ENCODE peak calls at places on chromosomes 4 and X, in five cellular contexts. One of them, this sample, is unnamed. For H3K9me2, the result is how much of the 10 kb centered on the place peaks cover.

GRCh38 chr4:77631276-77631675 is 25.7 kb downstream of the CXCL13 start:
- DNase-seq in Karpas-422: no peak
- DNase-seq in OCI-LY7: no peak
- DNase-seq in PC-3: no peak
- DNase-seq in GM23248: no peak
- DNase-seq in this sample: peak

GRCh38 chr4:83917572-83917971 is 381.7 kb downstream of the GPAT3 start:
- DNase-seq in PC-3: no peak
- DNase-seq in Karpas-422: no peak
- DNase-seq in OCI-LY7: peak
- DNase-seq in GM23248: no peak
- DNase-seq in this sample: peak

GRCh38 chrX:40094041-40094899 is 3.5 kb downstream of the BCOR start:
- DNase-seq in PC-3: peak
- DNase-seq in OCI-LY7: no peak
- DNase-seq in Karpas-422: no peak
- DNase-seq in GM23248: peak
- DNase-seq in this sample: peak

GRCh38 chr4:109004431-109004830 is 241.6 kb upstream of the ETNPPL start:
- DNase-seq in PC-3: no peak
- DNase-seq in GM23248: no peak
- DNase-seq in Karpas-422: no peak
- DNase-seq in OCI-LY7: no peak
- DNase-seq in this sample: no peak

GRCh38 chrX:56802921-56803848 is 74.1 kb downstream of the NBDY start:
- DNase-seq in Karpas-422: peak
- DNase-seq in GM23248: peak
- DNase-seq in OCI-LY7: no peak
- DNase-seq in PC-3: peak
- DNase-seq in this sample: peak

GRCh38 chr4:48896845-48897244 is 9.7 kb downstream of the OCIAD2 start:
- DNase-seq in Karpas-422: no peak
- DNase-seq in PC-3: no peak
- DNase-seq in OCI-LY7: peak
- DNase-seq in GM23248: no peak
- DNase-seq in this sample: no peak

GRCh38 chr4:72828864-72829263 is 240.7 kb downstream of the COX18 start:
- DNase-seq in Karpas-422: no peak
- DNase-seq in PC-3: no peak
- DNase-seq in OCI-LY7: no peak
- DNase-seq in GM23248: no peak
- DNase-seq in this sample: no peak

GRCh38 chrX:39675619-39676018 is 422.1 kb downstream of the BCOR start:
- DNase-seq in GM23248: peak
- DNase-seq in Karpas-422: no peak
- DNase-seq in PC-3: no peak
- DNase-seq in OCI-LY7: no peak
- DNase-seq in this sample: no peak

GRCh38 chrX:121504148-121504547 is 456.7 kb downstream of the GLUD2 start:
- DNase-seq in GM23248: no peak
- DNase-seq in OCI-LY7: no peak
- DNase-seq in Karpas-422: no peak
- DNase-seq in PC-3: no peak
- DNase-seq in this sample: no peak

GRCh38 chrX:130086414-130087207 is 23.7 kb downstream of the ELF4 start:
- DNase-seq in OCI-LY7: peak
- DNase-seq in PC-3: no peak
- DNase-seq in GM23248: no peak
- DNase-seq in Karpas-422: peak
- DNase-seq in this sample: no peak

GRCh38 chrX:76987381-76987780 is 459.8 kb upstream of the FGF16 start:
- DNase-seq in GM23248: no peak
- DNase-seq in Karpas-422: no peak
- DNase-seq in PC-3: peak
- DNase-seq in OCI-LY7: no peak
- DNase-seq in this sample: no peak

GRCh38 chrX:23334871-23335599 is 386 bp downstream of the PTCHD1 start:
- DNase-seq in PC-3: no peak
- DNase-seq in GM23248: no peak
- DNase-seq in OCI-LY7: no peak
- DNase-seq in Karpas-422: no peak
- DNase-seq in this sample: peak

DNA sequence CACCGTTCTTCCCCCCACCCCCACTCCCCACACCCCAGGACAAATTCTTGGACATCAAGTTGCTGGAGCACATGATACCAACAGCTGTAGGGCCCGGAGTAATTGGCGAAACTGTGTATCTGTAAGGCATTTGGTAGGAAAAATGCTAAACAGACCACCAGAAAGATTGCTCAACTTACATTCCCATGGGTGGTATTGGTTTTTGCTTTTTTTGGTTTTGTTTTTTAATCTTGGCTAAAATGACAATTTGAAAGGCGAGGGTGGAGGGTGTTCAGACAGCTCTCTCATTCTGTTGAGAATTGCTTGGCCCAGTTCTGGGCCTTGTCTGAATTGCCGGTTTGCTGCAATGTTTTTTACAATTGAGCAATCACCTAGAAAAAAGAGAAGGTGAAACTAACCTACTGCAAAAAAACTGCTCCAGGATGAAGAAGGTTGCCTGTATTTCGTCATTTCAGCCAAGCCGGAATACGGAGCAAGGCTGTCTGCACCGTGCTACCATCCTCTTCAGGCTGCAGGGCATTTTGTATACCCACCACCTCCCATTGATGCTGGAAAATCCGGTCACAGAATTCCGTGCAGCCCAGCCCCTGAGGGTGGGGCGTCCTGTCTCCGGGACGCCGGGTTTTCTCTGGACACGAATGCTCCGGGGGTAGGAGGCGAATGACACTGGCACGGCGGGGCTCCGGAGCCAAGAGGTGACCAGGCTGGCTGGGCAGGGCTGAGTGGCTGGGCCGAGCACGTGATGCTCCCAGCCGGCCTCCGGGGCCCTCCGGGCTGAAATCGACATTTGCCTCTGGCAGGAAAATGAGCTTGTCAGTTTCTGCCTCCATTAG is at the start of gene CLCN4:
- DNase-seq in Karpas-422: peak
- DNase-seq in GM23248: peak
- DNase-seq in OCI-LY7: peak
- DNase-seq in PC-3: peak
- DNase-seq in this sample: peak
- H3K4me3 ChIP-seq in Karpas-422: peak
- H3K4me3 ChIP-seq in GM23248: peak
- H3K4me3 ChIP-seq in OCI-LY7: peak
- H3K4me3 ChIP-seq in PC-3: peak
- H3K4me3 ChIP-seq in this sample: peak

GRCh38 chrX:41200785-41201184 is 115.5 kb downstream of the USP9X start:
- DNase-seq in OCI-LY7: no peak
- DNase-seq in GM23248: no peak
- DNase-seq in PC-3: no peak
- DNase-seq in Karpas-422: no peak
- DNase-seq in this sample: no peak
- H3K9me2 ChIP-seq in OCI-LY7: under half
- H3K9me2 ChIP-seq in GM23248: under half
- H3K9me2 ChIP-seq in PC-3: under half
- H3K9me2 ChIP-seq in Karpas-422: under half
- H3K9me2 ChIP-seq in this sample: under half

DNA sequence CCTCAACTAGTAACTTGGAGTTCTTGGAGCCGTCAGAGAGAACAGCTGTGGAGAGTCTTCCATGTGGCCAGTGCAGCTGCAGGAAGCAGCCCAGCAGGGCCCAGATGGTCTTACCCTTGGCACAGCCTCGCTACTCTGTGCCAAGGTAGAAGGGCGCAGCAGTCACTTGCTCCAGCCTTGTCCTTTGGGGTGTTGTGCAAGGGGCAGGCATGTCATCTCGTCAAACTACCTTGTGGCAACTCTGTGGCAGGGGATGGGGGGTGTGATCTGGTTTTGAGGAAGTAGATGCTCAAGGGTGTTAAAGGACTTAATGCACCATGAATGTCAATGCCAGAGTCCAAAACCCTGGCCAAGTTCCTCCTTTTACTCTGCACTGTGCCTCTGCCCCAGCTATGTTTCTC is 34.2 kb upstream of the TBC1D14 start:
- DNase-seq in GM23248: no peak
- DNase-seq in PC-3: no peak
- DNase-seq in Karpas-422: peak
- DNase-seq in OCI-LY7: peak
- DNase-seq in this sample: no peak
- H3K4me3 ChIP-seq in GM23248: no peak
- H3K4me3 ChIP-seq in PC-3: no peak
- H3K4me3 ChIP-seq in Karpas-422: no peak
- H3K4me3 ChIP-seq in OCI-LY7: no peak
- H3K4me3 ChIP-seq in this sample: no peak

DNA sequence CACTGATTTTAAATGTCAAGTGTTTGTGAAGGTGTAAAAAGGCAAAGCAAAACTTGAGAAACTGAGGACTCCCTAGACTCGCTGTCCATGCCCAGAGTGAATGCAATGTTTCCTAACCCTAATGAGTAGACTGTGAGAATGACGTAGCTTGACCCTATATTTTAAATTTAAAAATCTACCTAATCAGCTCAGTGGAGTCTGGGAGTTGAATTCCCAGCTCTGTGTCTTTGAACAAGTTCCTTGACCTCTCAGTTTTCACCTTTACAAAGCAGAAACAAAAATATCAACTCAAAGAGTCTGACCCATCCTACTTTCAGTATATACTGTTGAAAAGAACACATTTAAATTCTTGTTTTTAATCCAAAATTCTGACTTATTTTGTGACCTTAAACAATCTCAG is 2.3 kb downstream of the FGA start:
- DNase-seq in GM23248: no peak
- DNase-seq in Karpas-422: no peak
- DNase-seq in PC-3: no peak
- DNase-seq in OCI-LY7: no peak
- DNase-seq in this sample: no peak
- H3K9me2 ChIP-seq in GM23248: under half
- H3K9me2 ChIP-seq in Karpas-422: under half
- H3K9me2 ChIP-seq in PC-3: under half
- H3K9me2 ChIP-seq in OCI-LY7: under half
- H3K9me2 ChIP-seq in this sample: under half

GRCh38 chr4:15809058-15809457 is 30.9 kb downstream of the CD38 start:
- DNase-seq in OCI-LY7: peak
- DNase-seq in GM23248: no peak
- DNase-seq in Karpas-422: no peak
- DNase-seq in PC-3: no peak
- DNase-seq in this sample: no peak
- H3K4me3 ChIP-seq in OCI-LY7: peak
- H3K4me3 ChIP-seq in GM23248: no peak
- H3K4me3 ChIP-seq in Karpas-422: no peak
- H3K4me3 ChIP-seq in PC-3: no peak
- H3K4me3 ChIP-seq in this sample: no peak